ENCODE peak calls at places on chromosomes 11 and 22, in seven cellular contexts. F, T, X, P, R, I and N are unnamed samples.

GRCh38 chr22:24894998-24895397 is 51.5 kb downstream of the LHFPL7 start:
- DNase-seq in F (peak; percentile 69), T (no peak), X (no peak), P (no peak), R (peak; percentile 66), I (no peak), N (no peak)

GRCh38 chr11:76160856-76161255 is 45.4 kb downstream of the WNT11 start:
- DNase-seq in F (no peak), T (no peak), X (no peak), P (no peak), R (no peak), I (no peak), N (no peak)

GRCh38 chr11:68868221-68868620 is 26.5 kb upstream of the CPT1A start:
- DNase-seq in F (no peak), T (no peak), X (no peak), P (no peak), R (no peak), I (no peak), N (no peak)

GRCh38 chr11:16157327-16157726 is 199.0 kb downstream of the SOX6 start:
- DNase-seq in F (no peak), T (no peak), X (no peak), P (no peak), R (no peak), I (no peak), N (no peak)

GRCh38 chr22:39651783-39652058 is 81.2 kb downstream of the CACNA1I start:
- DNase-seq in F (no peak), T (no peak), X (no peak), P (no peak), R (no peak), I (no peak), N (no peak)

GRCh38 chr11:122126024-122126678 is 10.1 kb upstream of the BLID start:
- DNase-seq in F (no peak), T (no peak), X (no peak), P (no peak), R (no peak), I (no peak), N (no peak)

GRCh38 chr22:32324505-32325415 is 32.9 kb upstream of the RFPL3 start:
- DNase-seq in F (peak; percentile 42), T (no peak), X (no peak), P (no peak), R (no peak), I (no peak), N (no peak)

GRCh38 chr22:39184586-39185577 is 32.4 kb upstream of the CBX7 start:
- DNase-seq in F (no peak), T (no peak), X (no peak), P (no peak), R (no peak), I (no peak), N (no peak)

GRCh38 chr11:78646564-78647185 is 72.0 kb upstream of the NARS2 start:
- DNase-seq in F (no peak), T (peak; percentile 46), X (peak; percentile 18), P (no peak), R (peak; percentile 49), I (peak; percentile 59), N (no peak)

GRCh38 chr11:69088676-69089146 is 40.0 kb downstream of the TPCN2 start:
- DNase-seq in F (peak; percentile 65), T (peak; percentile 65), X (peak; percentile 59), P (peak; percentile 13), R (peak; percentile 77), I (peak; percentile 66), N (peak; percentile 55)

GRCh38 chr11:73653996-73654395 is 7.6 kb downstream of the PLEKHB1 start:
- DNase-seq in F (no peak), T (no peak), X (no peak), P (no peak), R (no peak), I (no peak), N (no peak)

GRCh38 chr11:63890368-63890767 is 26.6 kb downstream of the RCOR2 start:
- DNase-seq in F (no peak), T (no peak), X (no peak), P (no peak), R (no peak), I (no peak), N (no peak)

GRCh38 chr11:10002221-10002620 is 291.8 kb downstream of the SBF2 start:
- DNase-seq in F (no peak), T (no peak), X (no peak), P (no peak), R (no peak), I (no peak), N (no peak)

GRCh38 chr11:68988486-68988885 is 7.7 kb upstream of the MRGPRD start:
- DNase-seq in F (no peak), T (no peak), X (no peak), P (no peak), R (no peak), I (no peak), N (no peak)

GRCh38 chr11:85407648-85408047 is 219.5 kb downstream of the DLG2 start:
- DNase-seq in F (no peak), T (no peak), X (no peak), P (no peak), R (no peak), I (no peak), N (no peak)

GRCh38 chr11:2555376-2555775 is 110.6 kb downstream of the KCNQ1 start:
- DNase-seq in F (no peak), T (no peak), X (no peak), P (no peak), R (no peak), I (no peak), N (no peak)

GRCh38 chr22:20613301-20613700 is 105.9 kb downstream of the MED15 start:
- DNase-seq in F (no peak), T (no peak), X (no peak), P (no peak), R (no peak), I (no peak), N (no peak)

GRCh38 chr11:76252625-76253024 is 46.3 kb upstream of the WNT11 start:
- DNase-seq in F (no peak), T (no peak), X (no peak), P (no peak), R (no peak), I (no peak), N (no peak)

GRCh38 chr11:70825893-70826540 is 426.4 kb downstream of the SHANK2 start:
- DNase-seq in F (no peak), T (peak; percentile 26), X (no peak), P (no peak), R (no peak), I (no peak), N (no peak)

GRCh38 chr22:27718186-27719032 is 83.1 kb downstream of the MN1 start:
- DNase-seq in F (peak; percentile 64), T (no peak), X (peak; percentile 90), P (no peak), R (peak; percentile 79), I (no peak), N (no peak)

GRCh38 chr11:71178076-71178475 is 74.3 kb downstream of the SHANK2 start:
- DNase-seq in F (no peak), T (no peak), X (no peak), P (no peak), R (no peak), I (no peak), N (no peak)

GRCh38 chr22:50292643-50293440 is 14.6 kb downstream of the PLXNB2 start:
- DNase-seq in F (no peak), T (no peak), X (no peak), P (no peak), R (no peak), I (no peak), N (no peak)

GRCh38 chr11:107018274-107018901 is at the start of gene GUCY1A2:
- DNase-seq in F (peak; percentile 43), T (peak; percentile 38), X (no peak), P (no peak), R (no peak), I (no peak), N (no peak)

GRCh38 chr11:103877221-103877620 is 159.2 kb upstream of the DDI1 start:
- DNase-seq in F (no peak), T (no peak), X (no peak), P (no peak), R (peak; percentile 20), I (no peak), N (no peak)

GRCh38 chr11:65922565-65922964 is 3.3 kb downstream of the DRAP1 start:
- DNase-seq in F (no peak), T (no peak), X (no peak), P (no peak), R (no peak), I (no peak), N (no peak)

GRCh38 chr22:39428597-39429071 is 28.2 kb upstream of the MGAT3 start:
- DNase-seq in F (no peak), T (peak; percentile 74), X (no peak), P (no peak), R (peak; percentile 30), I (no peak), N (no peak)

GRCh38 chr11:108967571-108967970 is 302.7 kb downstream of the DDX10 start:
- DNase-seq in F (no peak), T (no peak), X (no peak), P (no peak), R (no peak), I (no peak), N (no peak)

GRCh38 chr11:97345031-97345430 is 955.2 kb downstream of the JRKL start:
- DNase-seq in F (no peak), T (no peak), X (no peak), P (no peak), R (no peak), I (no peak), N (no peak)